ENCODE peak calls at places on chromosomes 7 and 10, in eight cellular contexts. V is H1, U is GM23338, F is AG04450, D is body of pancreas, Z is IMR-90, J is epithelial cell of proximal tubule, G is astrocyte of the spinal cord. K is an unnamed sample.

GRCh38 chr10:78742730-78743615 is 325.8 kb upstream of the ZMIZ1 start:
- DNase-seq in V (no peak), U (no peak), F (no peak), D (peak), Z (no peak), J (no peak), G (no peak), K (peak)

GRCh38 chr7:28855538-28856217 is 102.5 kb downstream of the TRIL start:
- DNase-seq in V (no peak), U (no peak), F (peak), D (peak), Z (peak), J (peak), G (peak), K (peak)

GRCh38 chr7:66379761-66380160 is 174.6 kb downstream of the TPST1 start:
- DNase-seq in V (no peak), U (no peak), F (no peak), D (no peak), Z (peak), J (no peak), G (no peak), K (peak)

GRCh38 chr7:151410405-151411390 is 860 bp upstream of the WDR86 start:
- DNase-seq in V (peak), U (peak), F (no peak), D (no peak), Z (no peak), J (no peak), G (no peak), K (no peak)

GRCh38 chr7:125316451-125316850 is 386.8 kb upstream of the POT1 start:
- DNase-seq in V (peak), U (peak), F (no peak), D (peak), Z (no peak), J (peak), G (no peak), K (peak)

GRCh38 chr10:77286851-77287250 is 350.8 kb downstream of the KCNMA1 start:
- DNase-seq in V (no peak), U (no peak), F (no peak), D (no peak), Z (no peak), J (no peak), G (no peak), K (no peak)

GRCh38 chr7:2497500-2498336 is 21.5 kb upstream of the GRIFIN start:
- DNase-seq in V (peak), U (no peak), F (no peak), D (no peak), Z (no peak), J (no peak), G (no peak), K (no peak)

GRCh38 chr7:157097569-157097968 is 41.2 kb upstream of the UBE3C start:
- DNase-seq in V (no peak), U (no peak), F (no peak), D (no peak), Z (no peak), J (no peak), G (no peak), K (no peak)

GRCh38 chr10:76640765-76641164 is 996.8 kb downstream of the KCNMA1 start:
- DNase-seq in V (no peak), U (no peak), F (peak), D (no peak), Z (peak), J (no peak), G (no peak), K (no peak)

GRCh38 chr10:3832022-3832786 is 47.2 kb upstream of the KLF6 start:
- DNase-seq in V (no peak), U (no peak), F (no peak), D (no peak), Z (no peak), J (no peak), G (no peak), K (no peak)

GRCh38 chr7:151379193-151379520 is 30.7 kb downstream of the WDR86 start:
- DNase-seq in V (no peak), U (no peak), F (no peak), D (no peak), Z (no peak), J (no peak), G (no peak), K (no peak)

DNA sequence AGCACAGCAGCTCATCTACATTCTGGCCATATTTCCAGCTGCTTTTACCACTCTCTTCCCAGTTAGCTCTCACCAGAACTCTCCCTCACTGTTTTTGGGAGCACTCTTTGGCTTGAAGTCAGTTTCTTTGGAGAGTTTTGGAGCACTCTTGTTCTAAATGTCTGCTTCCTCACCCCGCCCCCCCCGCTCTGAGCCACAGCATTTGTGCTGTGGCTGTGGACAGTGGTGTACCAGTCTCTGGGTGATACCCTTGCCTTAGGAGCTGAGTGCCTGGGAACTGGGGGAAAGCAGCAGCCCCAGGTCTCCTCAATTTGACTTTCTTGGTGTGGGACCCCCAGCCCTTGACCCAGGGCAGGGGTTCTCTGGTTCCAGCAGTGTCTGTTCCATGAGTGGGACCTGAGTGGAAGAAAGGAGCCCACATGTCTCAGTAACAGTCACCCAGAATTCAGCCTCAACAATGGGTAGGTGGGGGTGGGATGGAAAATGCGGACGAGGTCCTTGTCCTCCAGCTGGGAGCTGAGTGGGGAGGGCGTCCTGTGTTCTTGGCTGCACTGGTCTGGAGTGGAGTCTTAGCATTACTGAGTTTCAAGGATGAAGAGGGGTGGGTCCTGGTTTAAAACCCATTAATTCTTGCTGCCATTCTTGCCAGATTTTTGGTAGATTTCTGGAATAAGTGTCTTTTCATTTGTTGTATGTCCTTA is 18.0 kb downstream of the RBM33 start:
- DNase-seq in V (no peak), U (no peak), F (no peak), D (no peak), Z (no peak), J (no peak), G (no peak), K (no peak)
- TF ChIP-seq CTCF in V (no peak), U (no peak), F (no peak), D (no peak), Z (no peak), J (no peak), G (no peak), K (no peak)

DNA sequence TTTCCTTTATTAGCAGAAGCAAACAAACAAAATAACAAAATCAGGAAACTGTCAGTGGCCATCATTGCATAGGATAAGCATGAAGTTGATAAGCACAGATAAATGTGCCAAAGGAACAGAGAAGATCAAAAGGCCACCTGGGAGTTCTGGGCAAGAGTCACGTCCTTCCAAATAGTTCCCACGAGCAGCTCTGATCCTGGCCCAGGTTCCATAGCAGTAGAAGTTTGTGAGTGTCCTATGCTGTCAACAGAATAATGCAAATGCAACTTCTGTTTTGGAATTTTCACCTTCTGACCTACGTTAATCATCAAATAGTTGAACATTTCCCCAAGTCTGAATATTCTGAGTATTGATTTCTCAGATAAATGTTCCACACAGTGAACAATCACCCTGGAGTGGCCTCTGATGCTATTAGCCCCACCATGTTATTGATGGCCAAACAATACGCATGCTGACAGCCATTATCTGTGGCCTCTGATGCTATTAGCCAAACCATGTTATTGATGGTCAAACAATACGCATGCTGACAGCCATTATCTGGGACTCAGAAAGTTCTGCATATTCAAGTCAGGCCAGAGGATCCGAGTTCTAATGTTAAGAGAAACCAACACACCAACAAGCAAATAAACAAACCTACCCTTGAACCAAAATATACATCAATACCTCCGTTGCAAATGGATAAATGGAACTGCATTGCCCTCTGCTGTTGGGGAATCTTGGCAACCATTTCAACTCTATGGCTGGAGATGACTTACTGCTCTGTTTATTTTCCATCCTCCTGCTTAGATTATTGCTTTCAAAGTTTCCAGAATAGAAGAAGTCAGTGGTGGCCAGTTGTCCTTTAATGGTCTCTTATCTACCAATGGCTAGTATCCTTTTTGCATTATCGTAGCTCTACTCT is 63.3 kb downstream of the MRC1 start:
- DNase-seq in V (no peak), U (peak), F (no peak), D (peak), Z (peak), J (no peak), G (peak), K (peak)
- H3K4me3 ChIP-seq in V (no peak), U (no peak), F (no peak), D (no peak), Z (no peak), J (no peak), G (no peak), K (no peak)

GRCh38 chr10:69665457-69666320 is 35.6 kb downstream of the FAM241B start:
- DNase-seq in V (no peak), U (no peak), F (no peak), D (no peak), Z (no peak), J (no peak), G (no peak), K (no peak)

GRCh38 chr10:69662901-69663300 is 32.9 kb downstream of the FAM241B start:
- DNase-seq in V (no peak), U (no peak), F (no peak), D (no peak), Z (no peak), J (no peak), G (no peak), K (no peak)

GRCh38 chr10:69661414-69662172 is 31.5 kb downstream of the FAM241B start:
- DNase-seq in V (no peak), U (no peak), F (no peak), D (no peak), Z (no peak), J (no peak), G (no peak), K (no peak)

GRCh38 chr10:69662173-69662685 is 32.2 kb downstream of the FAM241B start:
- DNase-seq in V (no peak), U (no peak), F (no peak), D (no peak), Z (no peak), J (no peak), G (no peak), K (no peak)

GRCh38 chr10:69663548-69663947 is 33.5 kb downstream of the FAM241B start:
- DNase-seq in V (peak), U (peak), F (no peak), D (no peak), Z (no peak), J (no peak), G (no peak), K (no peak)
- TF ChIP-seq CTCF in V (peak), U (peak), F (no peak), D (no peak), Z (no peak), J (no peak), G (no peak), K (no peak)

DNA sequence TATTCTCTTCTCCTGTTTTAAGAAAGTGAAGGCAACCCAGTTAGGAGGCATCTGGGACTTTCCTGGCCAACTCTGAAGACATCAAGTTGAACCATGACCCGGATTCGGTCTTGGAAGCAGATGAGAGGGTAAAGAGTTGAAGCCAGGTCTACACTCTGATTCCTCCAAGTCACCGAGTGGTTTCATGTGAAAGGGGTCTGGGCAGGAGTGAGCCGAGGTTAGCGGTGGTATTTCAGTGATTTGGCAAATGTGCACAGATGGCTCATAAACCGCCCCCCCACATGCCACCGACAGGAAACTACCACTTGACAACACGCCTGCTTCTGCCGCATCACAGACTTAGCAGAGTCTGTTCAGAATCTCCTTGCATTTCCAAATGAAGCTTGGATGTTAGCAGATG is 11.3 kb upstream of the REPIN1 start:
- DNase-seq in V (no peak), U (no peak), F (no peak), D (no peak), Z (no peak), J (no peak), G (no peak), K (no peak)
- H3K4me3 ChIP-seq in V (no peak), U (no peak), F (no peak), D (no peak), Z (no peak), J (no peak), G (no peak), K (no peak)

GRCh38 chr7:133641436-133641835 is 388.6 kb downstream of the EXOC4 start:
- DNase-seq in V (no peak), U (no peak), F (no peak), D (no peak), Z (no peak), J (no peak), G (no peak), K (no peak)
- TF ChIP-seq CTCF in V (no peak), U (no peak), F (no peak), D (no peak), Z (no peak), J (no peak), G (no peak), K (no peak)

DNA sequence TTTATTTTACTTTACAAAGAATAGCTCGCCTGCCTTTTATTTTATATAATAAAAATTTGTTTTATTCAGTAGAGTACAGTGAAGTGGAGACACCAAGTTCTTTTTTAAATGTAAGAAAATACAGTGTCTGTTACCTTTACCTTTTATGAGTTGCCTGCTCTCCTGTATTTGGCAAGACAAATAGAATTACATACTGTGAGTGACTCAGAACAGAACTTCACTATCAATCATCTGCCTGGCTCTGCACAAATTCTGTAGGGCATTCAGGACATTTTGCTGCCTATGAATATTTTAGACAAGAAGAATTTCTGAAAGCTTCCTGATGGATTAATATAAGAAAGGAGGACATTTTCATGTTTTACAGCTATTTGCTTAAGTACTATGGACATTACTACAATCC is 135.5 kb upstream of the PHF14 start:
- DNase-seq in V (no peak), U (no peak), F (no peak), D (no peak), Z (no peak), J (no peak), G (no peak), K (no peak)
- H3K4me3 ChIP-seq in V (no peak), U (no peak), F (no peak), D (no peak), Z (no peak), J (no peak), G (no peak), K (no peak)

GRCh38 chr7:22853138-22853537 is 30.5 kb upstream of the TOMM7 start:
- DNase-seq in V (no peak), U (no peak), F (no peak), D (no peak), Z (no peak), J (no peak), G (no peak), K (no peak)

GRCh38 chr7:22856437-22856836 is 33.8 kb upstream of the TOMM7 start:
- DNase-seq in V (no peak), U (no peak), F (no peak), D (no peak), Z (no peak), J (no peak), G (no peak), K (no peak)

GRCh38 chr7:22853674-22854157 is 31.1 kb upstream of the TOMM7 start:
- DNase-seq in V (no peak), U (peak), F (no peak), D (no peak), Z (no peak), J (no peak), G (no peak), K (peak)

GRCh38 chr7:22854158-22855048 is 31.8 kb upstream of the TOMM7 start:
- DNase-seq in V (peak), U (peak), F (no peak), D (peak), Z (peak), J (no peak), G (peak), K (peak)

DNA sequence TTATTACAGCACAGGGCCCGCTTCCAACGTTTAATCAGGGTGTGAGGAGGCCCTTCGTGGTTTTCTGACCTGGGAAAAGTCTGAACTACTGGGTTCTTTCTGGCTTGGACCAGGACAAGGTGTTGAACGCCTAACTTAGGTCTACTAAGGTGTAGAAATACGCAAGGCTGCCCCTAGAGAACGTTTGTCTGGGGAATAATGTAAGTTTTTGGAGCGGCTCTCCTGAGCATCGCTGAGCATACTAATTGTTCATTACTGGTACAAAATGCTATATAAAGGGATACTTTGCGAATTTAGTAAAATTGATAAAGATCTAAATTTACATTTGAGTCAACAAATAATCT is 32.4 kb upstream of the TOMM7 start:
- DNase-seq in V (no peak), U (no peak), F (no peak), D (no peak), Z (no peak), J (no peak), G (no peak), K (no peak)
- TF ChIP-seq CTCF in V (no peak), U (no peak), F (no peak), D (no peak), Z (no peak), J (no peak), G (no peak), K (no peak)

GRCh38 chr7:144032483-144032882 is 16.3 kb upstream of the OR2A5 start:
- DNase-seq in V (no peak), U (no peak), F (no peak), D (no peak), Z (no peak), J (no peak), G (no peak), K (no peak)
- H3K4me3 ChIP-seq in V (no peak), U (no peak), F (no peak), D (no peak), Z (no peak), J (no peak), G (no peak), K (no peak)

GRCh38 chr7:44138698-44139097 is 2.4 kb downstream of the MYL7 start:
- DNase-seq in V (no peak), U (no peak), F (no peak), D (peak), Z (no peak), J (no peak), G (no peak), K (no peak)
- TF ChIP-seq CTCF in V (no peak), U (no peak), F (no peak), D (no peak), Z (no peak), J (peak), G (no peak), K (no peak)